ENCODE peak calls at places on chromosome X, in nine cellular contexts. One of them, this sample, is unnamed.

GRCh38 chrX:3295731-3296130 is 50.7 kb downstream of the MXRA5 start:
- DNase-seq in RWPE1: peak; percentile 37
- DNase-seq in colonic mucosa: peak; percentile 21
- DNase-seq in fibroblast of lung: no peak
- DNase-seq in left lung: no peak
- DNase-seq in NB4: peak; percentile 8
- DNase-seq in endothelial cell: no peak
- DNase-seq in GM23338: peak; percentile 70
- DNase-seq in activated CD8-positive, alpha-beta T cell treated with anti-CD3 and anti-CD28 coated beads for 36 hours: peak; percentile 3
- DNase-seq in this sample: no peak

GRCh38 chrX:12973561-12974216 is 1.2 kb upstream of the TMSB4X start:
- DNase-seq in endothelial cell: no peak
- DNase-seq in GM23338: no peak
- DNase-seq in NB4: peak; percentile 66
- DNase-seq in left lung: peak; percentile 70
- DNase-seq in fibroblast of lung: no peak
- DNase-seq in activated CD8-positive, alpha-beta T cell treated with anti-CD3 and anti-CD28 coated beads for 36 hours: peak; percentile 78
- DNase-seq in colonic mucosa: no peak
- DNase-seq in RWPE1: no peak
- DNase-seq in this sample: no peak

GRCh38 chrX:133544105-133544504 is 128.8 kb upstream of the GPC4 start:
- DNase-seq in fibroblast of lung: peak; percentile 62
- DNase-seq in left lung: no peak
- DNase-seq in colonic mucosa: no peak
- DNase-seq in activated CD8-positive, alpha-beta T cell treated with anti-CD3 and anti-CD28 coated beads for 36 hours: no peak
- DNase-seq in GM23338: peak; percentile 17
- DNase-seq in endothelial cell: peak; percentile 4
- DNase-seq in NB4: no peak
- DNase-seq in RWPE1: peak; percentile 13
- DNase-seq in this sample: no peak

GRCh38 chrX:21479695-21480280 is 105.6 kb downstream of the CNKSR2 start:
- DNase-seq in GM23338: peak; percentile 62
- DNase-seq in RWPE1: peak; percentile 0
- DNase-seq in colonic mucosa: no peak
- DNase-seq in NB4: peak; percentile 67
- DNase-seq in fibroblast of lung: peak; percentile 67
- DNase-seq in endothelial cell: peak; percentile 5
- DNase-seq in activated CD8-positive, alpha-beta T cell treated with anti-CD3 and anti-CD28 coated beads for 36 hours: peak; percentile 1
- DNase-seq in left lung: no peak
- DNase-seq in this sample: peak; percentile 16

GRCh38 chrX:69128573-69128972 is 36.7 kb downstream of the PJA1 start:
- DNase-seq in endothelial cell: peak; percentile 11
- DNase-seq in fibroblast of lung: no peak
- DNase-seq in RWPE1: no peak
- DNase-seq in activated CD8-positive, alpha-beta T cell treated with anti-CD3 and anti-CD28 coated beads for 36 hours: no peak
- DNase-seq in left lung: no peak
- DNase-seq in colonic mucosa: no peak
- DNase-seq in NB4: no peak
- DNase-seq in GM23338: peak; percentile 50
- DNase-seq in this sample: no peak

GRCh38 chrX:110410598-110410997 is 52.0 kb downstream of the RTL9 start:
- DNase-seq in endothelial cell: no peak
- DNase-seq in fibroblast of lung: no peak
- DNase-seq in colonic mucosa: no peak
- DNase-seq in NB4: no peak
- DNase-seq in left lung: no peak
- DNase-seq in RWPE1: no peak
- DNase-seq in activated CD8-positive, alpha-beta T cell treated with anti-CD3 and anti-CD28 coated beads for 36 hours: no peak
- DNase-seq in GM23338: no peak
- DNase-seq in this sample: no peak

GRCh38 chrX:150975655-150976390 is 7.3 kb upstream of the HMGB3 start:
- DNase-seq in colonic mucosa: no peak
- DNase-seq in fibroblast of lung: no peak
- DNase-seq in endothelial cell: no peak
- DNase-seq in activated CD8-positive, alpha-beta T cell treated with anti-CD3 and anti-CD28 coated beads for 36 hours: peak; percentile 23
- DNase-seq in RWPE1: no peak
- DNase-seq in GM23338: no peak
- DNase-seq in left lung: no peak
- DNase-seq in NB4: no peak
- DNase-seq in this sample: no peak

GRCh38 chrX:29935455-29935854 is 279.9 kb upstream of the MAGEB2 start:
- DNase-seq in NB4: no peak
- DNase-seq in colonic mucosa: no peak
- DNase-seq in endothelial cell: no peak
- DNase-seq in fibroblast of lung: no peak
- DNase-seq in activated CD8-positive, alpha-beta T cell treated with anti-CD3 and anti-CD28 coated beads for 36 hours: no peak
- DNase-seq in GM23338: peak; percentile 36
- DNase-seq in RWPE1: no peak
- DNase-seq in left lung: no peak
- DNase-seq in this sample: no peak

GRCh38 chrX:16075087-16075486 is 48.3 kb upstream of the GRPR start:
- DNase-seq in NB4: no peak
- DNase-seq in GM23338: no peak
- DNase-seq in activated CD8-positive, alpha-beta T cell treated with anti-CD3 and anti-CD28 coated beads for 36 hours: no peak
- DNase-seq in RWPE1: no peak
- DNase-seq in endothelial cell: no peak
- DNase-seq in colonic mucosa: no peak
- DNase-seq in fibroblast of lung: no peak
- DNase-seq in left lung: no peak
- DNase-seq in this sample: no peak

GRCh38 chrX:81337805-81338204 is 135.9 kb downstream of the SH3BGRL start:
- DNase-seq in activated CD8-positive, alpha-beta T cell treated with anti-CD3 and anti-CD28 coated beads for 36 hours: no peak
- DNase-seq in fibroblast of lung: no peak
- DNase-seq in RWPE1: no peak
- DNase-seq in GM23338: no peak
- DNase-seq in NB4: no peak
- DNase-seq in endothelial cell: no peak
- DNase-seq in left lung: no peak
- DNase-seq in colonic mucosa: no peak
- DNase-seq in this sample: no peak

GRCh38 chrX:131836161-131836560 is 186.9 kb upstream of the STK26 start:
- DNase-seq in left lung: no peak
- DNase-seq in fibroblast of lung: no peak
- DNase-seq in GM23338: no peak
- DNase-seq in colonic mucosa: no peak
- DNase-seq in RWPE1: no peak
- DNase-seq in activated CD8-positive, alpha-beta T cell treated with anti-CD3 and anti-CD28 coated beads for 36 hours: no peak
- DNase-seq in endothelial cell: no peak
- DNase-seq in NB4: no peak
- DNase-seq in this sample: no peak

GRCh38 chrX:21004835-21005234 is 369.4 kb upstream of the CNKSR2 start:
- DNase-seq in NB4: no peak
- DNase-seq in endothelial cell: no peak
- DNase-seq in colonic mucosa: no peak
- DNase-seq in RWPE1: peak; percentile 3
- DNase-seq in activated CD8-positive, alpha-beta T cell treated with anti-CD3 and anti-CD28 coated beads for 36 hours: no peak
- DNase-seq in fibroblast of lung: no peak
- DNase-seq in left lung: no peak
- DNase-seq in GM23338: no peak
- DNase-seq in this sample: no peak

GRCh38 chrX:142089193-142089592 is 115.9 kb downstream of the MAGEC2 start:
- DNase-seq in NB4: peak; percentile 14
- DNase-seq in left lung: no peak
- DNase-seq in colonic mucosa: no peak
- DNase-seq in fibroblast of lung: peak; percentile 48
- DNase-seq in RWPE1: peak; percentile 1
- DNase-seq in GM23338: peak; percentile 17
- DNase-seq in activated CD8-positive, alpha-beta T cell treated with anti-CD3 and anti-CD28 coated beads for 36 hours: no peak
- DNase-seq in endothelial cell: no peak
- DNase-seq in this sample: no peak

GRCh38 chrX:22395372-22395771 is 122.7 kb downstream of the CBLL2 start:
- DNase-seq in left lung: no peak
- DNase-seq in activated CD8-positive, alpha-beta T cell treated with anti-CD3 and anti-CD28 coated beads for 36 hours: no peak
- DNase-seq in fibroblast of lung: peak; percentile 42
- DNase-seq in GM23338: no peak
- DNase-seq in colonic mucosa: no peak
- DNase-seq in RWPE1: peak; percentile 34
- DNase-seq in endothelial cell: no peak
- DNase-seq in NB4: peak; percentile 1
- DNase-seq in this sample: no peak

GRCh38 chrX:107171369-107172102 is 34.7 kb downstream of the NUP62CL start:
- DNase-seq in endothelial cell: no peak
- DNase-seq in activated CD8-positive, alpha-beta T cell treated with anti-CD3 and anti-CD28 coated beads for 36 hours: no peak
- DNase-seq in colonic mucosa: no peak
- DNase-seq in fibroblast of lung: no peak
- DNase-seq in GM23338: no peak
- DNase-seq in left lung: no peak
- DNase-seq in NB4: no peak
- DNase-seq in RWPE1: no peak
- DNase-seq in this sample: no peak

GRCh38 chrX:16785247-16786138 is 773 bp upstream of the TXLNG start:
- DNase-seq in GM23338: peak; percentile 6
- DNase-seq in colonic mucosa: peak; percentile 48
- DNase-seq in activated CD8-positive, alpha-beta T cell treated with anti-CD3 and anti-CD28 coated beads for 36 hours: peak; percentile 16
- DNase-seq in left lung: no peak
- DNase-seq in RWPE1: no peak
- DNase-seq in endothelial cell: peak; percentile 4
- DNase-seq in NB4: no peak
- DNase-seq in fibroblast of lung: no peak
- DNase-seq in this sample: no peak

GRCh38 chrX:117713411-117713810 is 403.2 kb downstream of the KLHL13 start:
- DNase-seq in GM23338: no peak
- DNase-seq in RWPE1: no peak
- DNase-seq in colonic mucosa: peak; percentile 25
- DNase-seq in left lung: no peak
- DNase-seq in fibroblast of lung: no peak
- DNase-seq in endothelial cell: no peak
- DNase-seq in NB4: no peak
- DNase-seq in activated CD8-positive, alpha-beta T cell treated with anti-CD3 and anti-CD28 coated beads for 36 hours: no peak
- DNase-seq in this sample: no peak

GRCh38 chrX:1244164-1245076 is 24.2 kb upstream of the CSF2RA start:
- DNase-seq in NB4: peak; percentile 63
- DNase-seq in GM23338: peak; percentile 83
- DNase-seq in activated CD8-positive, alpha-beta T cell treated with anti-CD3 and anti-CD28 coated beads for 36 hours: peak; percentile 34
- DNase-seq in fibroblast of lung: no peak
- DNase-seq in endothelial cell: no peak
- DNase-seq in left lung: no peak
- DNase-seq in RWPE1: no peak
- DNase-seq in colonic mucosa: no peak
- DNase-seq in this sample: peak; percentile 51

GRCh38 chrX:50812995-50813842 is 775 bp downstream of the SHROOM4 start:
- DNase-seq in fibroblast of lung: peak; percentile 39
- DNase-seq in NB4: peak; percentile 6
- DNase-seq in activated CD8-positive, alpha-beta T cell treated with anti-CD3 and anti-CD28 coated beads for 36 hours: no peak
- DNase-seq in RWPE1: no peak
- DNase-seq in endothelial cell: peak; percentile 35
- DNase-seq in colonic mucosa: peak; percentile 27
- DNase-seq in left lung: peak; percentile 84
- DNase-seq in GM23338: peak; percentile 39
- DNase-seq in this sample: peak; percentile 13

DNA sequence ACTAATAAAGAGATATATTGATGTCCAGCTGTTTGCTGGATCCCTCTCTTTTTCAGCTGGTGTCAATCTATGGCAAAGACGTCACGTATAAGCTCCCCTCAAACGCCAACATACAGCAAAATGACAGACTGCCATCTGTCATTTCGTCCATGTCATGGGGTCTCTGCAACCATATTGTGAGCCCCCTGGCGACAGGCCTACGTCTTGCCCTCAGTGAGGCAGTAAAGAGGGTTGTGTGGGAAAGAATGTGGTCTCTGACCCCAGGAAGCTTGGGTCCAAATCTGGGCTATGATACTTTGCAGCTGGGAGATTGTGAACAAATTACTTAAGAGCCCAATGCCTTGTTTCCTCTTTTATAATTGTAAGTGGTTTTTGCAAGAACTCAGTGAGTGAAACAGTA is 7.4 kb downstream of the SUPT20HL2 start:
- DNase-seq in colonic mucosa: no peak
- DNase-seq in endothelial cell: no peak
- DNase-seq in left lung: no peak
- DNase-seq in fibroblast of lung: no peak
- DNase-seq in NB4: peak; percentile 36
- DNase-seq in RWPE1: no peak
- DNase-seq in activated CD8-positive, alpha-beta T cell treated with anti-CD3 and anti-CD28 coated beads for 36 hours: no peak
- DNase-seq in GM23338: peak; percentile 27
- DNase-seq in this sample: no peak
- TF ChIP-seq CTCF in colonic mucosa: no peak
- TF ChIP-seq CTCF in endothelial cell: no peak
- TF ChIP-seq CTCF in left lung: no peak
- TF ChIP-seq CTCF in fibroblast of lung: no peak
- TF ChIP-seq CTCF in NB4: no peak
- TF ChIP-seq CTCF in RWPE1: no peak
- TF ChIP-seq CTCF in activated CD8-positive, alpha-beta T cell treated with anti-CD3 and anti-CD28 coated beads for 36 hours: no peak
- TF ChIP-seq CTCF in GM23338: peak; percentile 49
- TF ChIP-seq CTCF in this sample: peak; percentile 5

DNA sequence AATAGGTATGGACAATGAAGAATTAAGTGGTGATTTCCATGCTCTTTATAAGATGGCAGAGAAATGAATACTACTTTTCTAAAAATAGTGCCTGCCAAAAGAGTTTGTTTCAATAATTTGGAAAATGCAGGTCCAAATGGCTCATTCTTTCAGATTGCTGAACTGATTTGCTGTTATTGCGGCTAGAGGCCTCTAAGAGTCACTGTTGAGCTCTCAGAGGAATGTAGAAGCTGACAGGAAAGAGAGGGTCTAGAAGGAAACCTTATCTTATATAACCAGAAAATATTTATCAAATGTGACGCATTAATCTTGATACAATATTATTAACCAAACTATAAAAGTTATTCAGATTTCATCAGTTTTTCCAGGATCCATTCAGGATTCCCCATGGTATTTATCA is 65.7 kb upstream of the PAGE1 start:
- DNase-seq in activated CD8-positive, alpha-beta T cell treated with anti-CD3 and anti-CD28 coated beads for 36 hours: peak; percentile 14
- DNase-seq in endothelial cell: peak; percentile 16
- DNase-seq in GM23338: peak; percentile 37
- DNase-seq in NB4: peak; percentile 23
- DNase-seq in RWPE1: no peak
- DNase-seq in colonic mucosa: no peak
- DNase-seq in left lung: no peak
- DNase-seq in fibroblast of lung: peak; percentile 7
- DNase-seq in this sample: peak; percentile 26
- TF ChIP-seq CTCF in activated CD8-positive, alpha-beta T cell treated with anti-CD3 and anti-CD28 coated beads for 36 hours: peak; percentile 46
- TF ChIP-seq CTCF in endothelial cell: no peak
- TF ChIP-seq CTCF in GM23338: peak; percentile 43
- TF ChIP-seq CTCF in NB4: peak; percentile 44
- TF ChIP-seq CTCF in RWPE1: peak; percentile 17
- TF ChIP-seq CTCF in colonic mucosa: peak; percentile 46
- TF ChIP-seq CTCF in left lung: peak; percentile 16
- TF ChIP-seq CTCF in fibroblast of lung: peak; percentile 41
- TF ChIP-seq CTCF in this sample: peak; percentile 50

DNA sequence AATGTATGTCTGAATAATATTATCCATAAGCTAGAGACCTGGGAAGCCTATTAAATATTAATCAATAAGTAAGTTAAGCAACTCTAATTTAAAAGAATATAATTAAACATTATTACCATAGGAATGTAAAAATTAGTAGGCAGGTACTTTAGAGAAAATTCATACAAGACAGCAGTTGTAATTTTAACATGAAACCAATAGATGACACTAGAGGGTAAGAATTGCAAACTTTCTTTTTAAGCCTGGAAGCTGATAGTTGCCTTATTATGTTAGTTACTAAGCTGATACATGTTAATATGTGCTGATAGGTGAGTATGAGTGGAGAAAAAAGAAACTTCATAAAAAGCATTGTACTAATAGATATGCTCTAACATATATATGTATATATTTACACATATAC is 1157.4 kb downstream of the FAM133A start:
- DNase-seq in RWPE1: no peak
- DNase-seq in GM23338: peak; percentile 25
- DNase-seq in endothelial cell: no peak
- DNase-seq in activated CD8-positive, alpha-beta T cell treated with anti-CD3 and anti-CD28 coated beads for 36 hours: no peak
- DNase-seq in left lung: no peak
- DNase-seq in fibroblast of lung: no peak
- DNase-seq in colonic mucosa: no peak
- DNase-seq in NB4: peak; percentile 29
- DNase-seq in this sample: no peak
- TF ChIP-seq CTCF in RWPE1: peak; percentile 26
- TF ChIP-seq CTCF in GM23338: no peak
- TF ChIP-seq CTCF in endothelial cell: peak; percentile 20
- TF ChIP-seq CTCF in activated CD8-positive, alpha-beta T cell treated with anti-CD3 and anti-CD28 coated beads for 36 hours: no peak
- TF ChIP-seq CTCF in left lung: no peak
- TF ChIP-seq CTCF in fibroblast of lung: no peak
- TF ChIP-seq CTCF in colonic mucosa: no peak
- TF ChIP-seq CTCF in NB4: no peak
- TF ChIP-seq CTCF in this sample: peak; percentile 26

GRCh38 chrX:40647307-40648197 is at the start of gene CXorf38:
- DNase-seq in fibroblast of lung: peak; percentile 87
- DNase-seq in GM23338: peak; percentile 88
- DNase-seq in RWPE1: peak; percentile 84
- DNase-seq in NB4: peak; percentile 87
- DNase-seq in activated CD8-positive, alpha-beta T cell treated with anti-CD3 and anti-CD28 coated beads for 36 hours: peak; percentile 93
- DNase-seq in colonic mucosa: peak; percentile 95
- DNase-seq in left lung: peak; percentile 94
- DNase-seq in endothelial cell: peak; percentile 84
- DNase-seq in this sample: peak; percentile 92
- TF ChIP-seq CTCF in fibroblast of lung: no peak
- TF ChIP-seq CTCF in GM23338: peak; percentile 50
- TF ChIP-seq CTCF in RWPE1: no peak
- TF ChIP-seq CTCF in NB4: no peak
- TF ChIP-seq CTCF in activated CD8-positive, alpha-beta T cell treated with anti-CD3 and anti-CD28 coated beads for 36 hours: no peak
- TF ChIP-seq CTCF in colonic mucosa: no peak
- TF ChIP-seq CTCF in left lung: no peak
- TF ChIP-seq CTCF in endothelial cell: no peak
- TF ChIP-seq CTCF in this sample: no peak

This sample was measured in GM13976.